ENCODE peak calls at places on chromosomes 2 and 18, in seven cellular contexts. S is upper lobe of right lung, C is IMR-90, I is tibial artery, Z is suprapubic skin, Y is psoas muscle, X is colonic mucosa. N is an unnamed sample. For H3K4me1, the result is how much of the 10 kb centered on the place peaks cover.

GRCh38 chr2:241061275-241061674 is 40.8 kb downstream of the MTERF4 start:
- DNase-seq in C (peak), X (no peak), S (no peak), Z (no peak), Y (no peak), I (no peak), N (no peak)

GRCh38 chr2:150978053-150978452 is 283.6 kb downstream of the RBM43 start:
- DNase-seq in X (no peak), Y (no peak), C (no peak), S (no peak), I (no peak), Z (no peak), N (no peak)

GRCh38 chr2:163665817-163666216 is 70.0 kb downstream of the FIGN start:
- DNase-seq in Y (no peak), I (no peak), C (peak), Z (no peak), S (no peak), X (no peak), N (no peak)

GRCh38 chr2:86396304-86396785 is 44.8 kb upstream of the KDM3A start:
- DNase-seq in Y (peak), I (no peak), C (peak), S (no peak), Z (no peak), X (peak), N (no peak)

GRCh38 chr18:79610461-79611039 is 69.1 kb upstream of the CTDP1 start:
- DNase-seq in Y (no peak), S (peak), C (no peak), X (no peak), I (peak), Z (peak), N (no peak)

GRCh38 chr2:236632295-236633218 is 62.9 kb downstream of the ACKR3 start:
- DNase-seq in I (no peak), X (no peak), C (no peak), S (peak), Z (peak), Y (no peak), N (no peak)

GRCh38 chr2:190963088-190963487 is 50.9 kb downstream of the STAT1 start:
- DNase-seq in S (no peak), C (no peak), Z (no peak), Y (no peak), X (no peak), I (no peak), N (no peak)

GRCh38 chr2:43041661-43042360 is 184.6 kb downstream of the ZFP36L2 start:
- DNase-seq in C (peak), S (peak), Y (no peak), I (no peak), X (no peak), Z (no peak), N (peak)

GRCh38 chr18:35110554-35111058 is 69.4 kb downstream of the MAPRE2 start:
- DNase-seq in Z (no peak), C (peak), X (no peak), Y (no peak), I (no peak), S (no peak), N (no peak)

GRCh38 chr2:72149556-72150156 is 2.0 kb upstream of the CYP26B1 start:
- DNase-seq in S (peak), Y (no peak), I (peak), Z (no peak), C (peak), X (no peak), N (peak)

GRCh38 chr18:79607361-79607930 is 72.2 kb upstream of the CTDP1 start:
- DNase-seq in I (peak), Z (no peak), Y (no peak), X (no peak), C (no peak), S (peak), N (no peak)

GRCh38 chr2:38245114-38245641 is 131.9 kb downstream of the ATL2 start:
- DNase-seq in X (no peak), Z (no peak), Y (no peak), I (no peak), C (peak), S (no peak), N (no peak)

GRCh38 chr2:235026137-235026536 is 74.3 kb downstream of the SH3BP4 start:
- DNase-seq in I (no peak), S (peak), C (peak), X (no peak), Z (no peak), Y (no peak), N (no peak)

GRCh38 chr2:171309727-171310265 is 124.0 kb downstream of the METTL8 start:
- DNase-seq in S (no peak), C (no peak), Y (no peak), X (no peak), Z (no peak), I (no peak), N (no peak)

GRCh38 chr2:95234806-95235205 is 27.5 kb downstream of the ZNF892 start:
- DNase-seq in S (no peak), X (no peak), Z (no peak), C (no peak), I (no peak), Y (no peak), N (no peak)

GRCh38 chr2:109057686-109058085 is 68.7 kb upstream of the EDAR start:
- DNase-seq in S (no peak), Z (peak), C (no peak), Y (no peak), I (no peak), X (peak), N (no peak)

GRCh38 chr18:38801640-38802039 is 1236.0 kb upstream of the CELF4 start:
- DNase-seq in X (no peak), S (no peak), I (no peak), Z (no peak), C (no peak), Y (no peak), N (no peak)

GRCh38 chr2:157487747-157488146 is 43.9 kb upstream of the CYTIP start:
- DNase-seq in C (no peak), X (no peak), Z (no peak), S (no peak), Y (no peak), I (no peak), N (no peak)

GRCh38 chr2:160375802-160376469 is 117.7 kb downstream of the RBMS1 start:
- DNase-seq in C (peak), S (no peak), Y (no peak), Z (no peak), I (no peak), X (no peak), N (no peak)

DNA sequence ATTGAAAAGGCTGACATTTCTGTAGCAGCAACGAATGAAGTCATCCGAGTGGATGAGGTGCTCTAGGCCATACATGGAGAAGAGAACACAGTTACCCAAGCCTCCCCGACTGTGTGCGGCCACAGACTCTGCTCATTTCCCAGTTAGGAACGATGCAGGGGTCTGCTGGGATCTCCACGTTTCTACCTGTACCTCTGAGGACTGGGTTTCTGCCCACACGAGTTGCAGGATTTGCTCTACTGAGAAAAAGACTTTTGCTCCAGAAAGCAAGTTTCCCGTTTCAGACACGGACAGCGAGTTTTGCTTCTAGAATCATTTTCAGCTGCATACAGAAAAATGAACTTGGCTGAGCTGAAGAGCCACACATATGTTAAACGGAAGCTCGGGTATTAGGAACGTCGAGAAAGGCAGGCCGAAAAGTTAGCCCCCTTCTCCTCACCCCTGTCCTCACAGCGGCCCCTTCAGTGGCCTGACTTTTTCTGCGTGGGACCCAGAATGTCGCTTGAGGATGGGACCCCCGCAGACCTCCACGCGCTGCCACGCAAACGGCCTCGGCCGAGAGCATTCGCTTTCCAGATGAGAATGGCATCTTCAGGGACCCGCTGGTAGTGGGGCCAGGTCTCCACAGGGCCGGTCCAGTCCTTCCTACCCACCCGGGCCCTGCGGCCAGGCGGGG is 582 bp upstream of the RAB31 start:
- DNase-seq in S (no peak), Y (no peak), C (peak), I (peak), X (no peak), Z (peak), N (peak)
- H3K27ac ChIP-seq in S (peak), Y (peak), C (peak), I (peak), X (peak), Z (peak), N (peak)

GRCh38 chr2:82476094-82476493 is 1983.0 kb downstream of the SUCLG1 start:
- DNase-seq in S (no peak), C (no peak), I (no peak), X (no peak), Y (no peak), Z (no peak), N (no peak)
- H3K4me1 ChIP-seq in S (under half), C (under half), I (under half), X (under half), Y (under half), Z (under half), N (under half)

GRCh38 chr2:154623819-154624218 is 74.7 kb upstream of the KCNJ3 start:
- DNase-seq in C (peak), S (no peak), Y (no peak), I (no peak), Z (no peak), X (peak), N (no peak)
- TF ChIP-seq CTCF in C (no peak), S (peak), Y (peak), I (peak), Z (peak), X (peak), N (peak)

GRCh38 chr2:151987484-151987883 is 111.4 kb downstream of the CACNB4 start:
- DNase-seq in I (no peak), Z (no peak), S (no peak), C (no peak), X (no peak), Y (no peak), N (no peak)

GRCh38 chr2:151981886-151982285 is 117.0 kb downstream of the CACNB4 start:
- DNase-seq in I (no peak), S (no peak), Y (no peak), Z (no peak), C (no peak), X (no peak), N (no peak)

GRCh38 chr2:151989378-151989777 is 109.5 kb downstream of the CACNB4 start:
- DNase-seq in I (no peak), C (no peak), X (no peak), Z (no peak), Y (no peak), S (no peak), N (no peak)

GRCh38 chr2:151979694-151980093 is 119.2 kb downstream of the CACNB4 start:
- DNase-seq in Y (no peak), Z (no peak), I (no peak), C (no peak), X (no peak), S (no peak), N (no peak)

DNA sequence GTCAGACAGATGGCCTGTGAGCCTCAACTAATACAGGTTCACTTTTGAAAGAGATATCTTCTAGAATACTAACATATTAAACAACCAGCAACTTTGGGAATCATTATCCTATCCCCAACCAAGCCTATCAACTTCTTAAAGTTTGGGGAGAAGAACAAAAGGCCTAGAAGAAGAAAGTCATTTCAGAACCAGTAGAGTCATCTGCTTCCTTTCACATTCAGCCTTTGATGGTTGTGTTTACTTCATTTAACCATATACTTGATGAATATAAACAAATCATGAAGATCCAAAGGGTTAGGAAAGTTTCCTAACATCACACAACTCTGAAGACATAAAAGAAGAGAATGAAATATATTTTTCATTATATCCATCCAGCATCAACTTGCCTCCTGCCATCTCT is 114.4 kb downstream of the CACNB4 start:
- DNase-seq in X (no peak), S (no peak), C (no peak), Y (no peak), Z (no peak), I (no peak), N (no peak)
- H3K27ac ChIP-seq in X (no peak), S (no peak), C (no peak), Y (no peak), Z (no peak), I (no peak), N (no peak)

GRCh38 chr2:134493797-134494196 is 225.0 kb downstream of the TMEM163 start:
- DNase-seq in Y (no peak), C (no peak), Z (no peak), I (no peak), X (no peak), S (no peak), N (no peak)
- H3K4me1 ChIP-seq in Y (under half), C (under half), Z (under half), I (under half), X (under half), S (under half), N (under half)

GRCh38 chr2:100418563-100418962 is 1.1 kb upstream of the CHST10 start:
- DNase-seq in Y (no peak), Z (no peak), X (no peak), C (no peak), S (no peak), I (no peak), N (no peak)
- TF ChIP-seq CTCF in Y (no peak), Z (no peak), X (no peak), C (no peak), S (no peak), I (no peak), N (no peak)

N was measured in uterus.